ENCODE peak calls at places on chromosomes 4 and X, in ten cellular contexts. L is body of pancreas, T is tibial artery, P is PC-3, Q is pancreas, C is testis, K is neuronal stem cell, A is thoracic aorta, X is mucosa of descending colon, B is sigmoid colon. S is an unnamed sample.

GRCh38 chr4:77074961-77075855 is 581 bp downstream of the CCNI start:
- DNase-seq in L (peak; percentile 69), T (peak; percentile 80), P (peak; percentile 49), Q (peak; percentile 79), C (peak; percentile 73), K (peak; percentile 69), A (peak; percentile 36), X (peak; percentile 82), B (peak; percentile 87), S (peak; percentile 69)

GRCh38 chr4:37383579-37384229 is 139.2 kb downstream of the NWD2 start:
- DNase-seq in L (peak; percentile 26), T (no peak), P (peak; percentile 73), Q (no peak), C (peak; percentile 30), K (peak; percentile 53), A (no peak), X (no peak), B (no peak), S (no peak)

GRCh38 chrX:100648601-100649417 is 4.8 kb downstream of the SRPX2 start:
- DNase-seq in L (no peak), T (no peak), P (peak; percentile 57), Q (no peak), C (no peak), K (no peak), A (no peak), X (no peak), B (no peak), S (no peak)

GRCh38 chr4:183624548-183624947 is 34.4 kb downstream of the RWDD4 start:
- DNase-seq in L (no peak), T (no peak), P (no peak), Q (no peak), C (peak; percentile 6), K (no peak), A (no peak), X (no peak), B (no peak), S (no peak)

GRCh38 chr4:24328711-24329110 is 255.6 kb downstream of the DHX15 start:
- DNase-seq in L (no peak), T (no peak), P (no peak), Q (no peak), C (no peak), K (peak; percentile 65), A (no peak), X (no peak), B (no peak), S (no peak)

GRCh38 chr4:2794707-2795557 is 2.0 kb downstream of the SH3BP2 start:
- DNase-seq in L (peak; percentile 17), T (peak; percentile 73), P (no peak), Q (peak; percentile 59), C (peak; percentile 63), K (no peak), A (no peak), X (peak; percentile 40), B (peak; percentile 78), S (no peak)

GRCh38 chr4:97531351-97531750 is 611.9 kb downstream of the STPG2 start:
- DNase-seq in L (no peak), T (no peak), P (no peak), Q (no peak), C (no peak), K (no peak), A (no peak), X (no peak), B (no peak), S (no peak)

GRCh38 chr4:6612961-6613675 is 27.4 kb upstream of the MRFAP1 start:
- DNase-seq in L (no peak), T (no peak), P (no peak), Q (no peak), C (no peak), K (no peak), A (no peak), X (no peak), B (no peak), S (no peak)

GRCh38 chr4:173243321-173243720 is 74.7 kb downstream of the GALNT7 start:
- DNase-seq in L (no peak), T (no peak), P (peak; percentile 80), Q (no peak), C (no peak), K (no peak), A (no peak), X (no peak), B (no peak), S (no peak)

GRCh38 chr4:81426770-81427604 is 44.7 kb downstream of the RASGEF1B start:
- DNase-seq in L (no peak), T (no peak), P (no peak), Q (no peak), C (no peak), K (peak; percentile 31), A (no peak), X (no peak), B (no peak), S (no peak)

GRCh38 chr4:10168151-10168550 is 51.6 kb upstream of the WDR1 start:
- DNase-seq in L (no peak), T (no peak), P (no peak), Q (no peak), C (no peak), K (no peak), A (no peak), X (no peak), B (no peak), S (no peak)
- H3K4me1 ChIP-seq in L (peaks cover 8% of the 10 kb centered on the region), T (peaks cover 20% of the 10 kb centered on the region), P (no peaks in the 10 kb centered on the region), Q (no peaks in the 10 kb centered on the region), C (no peaks in the 10 kb centered on the region), K (peaks cover 2% of the 10 kb centered on the region), A (no peaks in the 10 kb centered on the region), X (peaks cover 8% of the 10 kb centered on the region), B (peaks cover 13% of the 10 kb centered on the region), S (no peaks in the 10 kb centered on the region)

GRCh38 chrX:148541461-148541983 is 41.1 kb downstream of the AFF2 start:
- DNase-seq in L (no peak), T (no peak), P (no peak), Q (no peak), C (no peak), K (no peak), A (no peak), X (no peak), B (no peak), S (no peak)
- H3K4me1 ChIP-seq in L (no peaks in the 10 kb centered on the region), T (no peaks in the 10 kb centered on the region), P (no peaks in the 10 kb centered on the region), Q (no peaks in the 10 kb centered on the region), C (no peaks in the 10 kb centered on the region), K (peaks cover 2% of the 10 kb centered on the region), A (no peaks in the 10 kb centered on the region), X (no peaks in the 10 kb centered on the region), B (no peaks in the 10 kb centered on the region), S (no peaks in the 10 kb centered on the region)

GRCh38 chr4:17562157-17562556 is 14.8 kb upstream of the LAP3 start:
- DNase-seq in L (no peak), T (no peak), P (peak; percentile 8), Q (no peak), C (peak; percentile 68), K (no peak), A (no peak), X (no peak), B (no peak), S (no peak)

GRCh38 chr4:17558941-17559708 is 17.9 kb upstream of the LAP3 start:
- DNase-seq in L (no peak), T (no peak), P (no peak), Q (no peak), C (no peak), K (no peak), A (no peak), X (no peak), B (no peak), S (no peak)

GRCh38 chr4:17559709-17560048 is 17.3 kb upstream of the LAP3 start:
- DNase-seq in L (no peak), T (no peak), P (no peak), Q (no peak), C (no peak), K (no peak), A (no peak), X (no peak), B (no peak), S (no peak)

GRCh38 chr4:17560065-17560673 is 16.8 kb upstream of the LAP3 start:
- DNase-seq in L (no peak), T (no peak), P (no peak), Q (no peak), C (no peak), K (no peak), A (no peak), X (no peak), B (no peak), S (no peak)

DNA sequence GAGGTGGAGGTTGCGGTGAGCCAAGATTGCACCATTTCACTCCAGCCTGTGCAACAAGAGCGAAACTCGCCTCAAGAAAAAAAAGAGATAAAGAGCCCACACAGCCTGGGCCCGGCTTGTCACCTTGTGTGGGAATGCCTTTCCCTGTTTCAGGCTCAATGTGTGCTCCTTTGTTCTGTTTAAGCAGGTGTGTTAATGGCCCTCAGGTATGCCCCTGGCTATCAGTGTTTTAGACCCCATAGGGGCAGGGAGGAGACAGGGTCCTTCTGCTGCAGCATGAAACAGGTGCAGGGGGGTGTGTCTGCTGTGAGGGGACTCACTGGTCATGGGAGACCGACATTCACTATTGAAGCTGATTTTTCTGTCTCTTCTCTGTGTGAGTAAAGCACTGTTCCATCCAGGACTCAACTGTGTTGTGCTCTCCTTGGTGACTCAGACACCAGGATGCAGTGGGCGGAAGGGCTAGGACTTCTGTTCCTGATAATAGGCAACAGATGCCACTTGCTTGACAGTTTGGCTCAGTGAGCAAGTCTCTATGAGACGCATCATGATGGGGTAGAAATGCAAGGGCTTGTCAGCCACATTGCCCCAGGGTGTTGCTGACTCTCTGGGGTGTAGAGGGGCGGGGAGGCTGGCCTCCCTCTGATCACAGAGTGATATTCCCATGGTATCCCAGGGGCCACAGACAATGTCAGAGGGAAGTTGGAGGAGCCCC is 15.6 kb upstream of the LAP3 start:
- DNase-seq in L (no peak), T (no peak), P (peak; percentile 30), Q (no peak), C (no peak), K (no peak), A (no peak), X (no peak), B (no peak), S (no peak)
- H3K4me1 ChIP-seq in L (no peaks in the 10 kb centered on the region), T (no peaks in the 10 kb centered on the region), P (peaks cover 7% of the 10 kb centered on the region), Q (no peaks in the 10 kb centered on the region), C (no peaks in the 10 kb centered on the region), K (no peaks in the 10 kb centered on the region), A (no peaks in the 10 kb centered on the region), X (no peaks in the 10 kb centered on the region), B (no peaks in the 10 kb centered on the region), S (no peaks in the 10 kb centered on the region)

GRCh38 chrX:153568612-153569011 is 30.3 kb downstream of the CCNQ start:
- DNase-seq in L (no peak), T (no peak), P (peak; percentile 13), Q (no peak), C (no peak), K (no peak), A (no peak), X (no peak), B (no peak), S (no peak)

GRCh38 chrX:153571159-153571908 is 27.6 kb downstream of the CCNQ start:
- DNase-seq in L (no peak), T (no peak), P (no peak), Q (no peak), C (no peak), K (no peak), A (no peak), X (no peak), B (no peak), S (no peak)

GRCh38 chrX:153572601-153573000 is 26.3 kb downstream of the CCNQ start:
- DNase-seq in L (no peak), T (no peak), P (no peak), Q (no peak), C (no peak), K (no peak), A (no peak), X (no peak), B (no peak), S (no peak)

GRCh38 chrX:153565996-153566580 is 32.9 kb downstream of the CCNQ start:
- DNase-seq in L (no peak), T (no peak), P (no peak), Q (no peak), C (no peak), K (no peak), A (no peak), X (no peak), B (no peak), S (no peak)

GRCh38 chrX:153569475-153569874 is 29.5 kb downstream of the CCNQ start:
- DNase-seq in L (no peak), T (no peak), P (no peak), Q (no peak), C (no peak), K (no peak), A (no peak), X (no peak), B (no peak), S (no peak)
- H3K4me1 ChIP-seq in L (no peaks in the 10 kb centered on the region), T (no peaks in the 10 kb centered on the region), P (no peaks in the 10 kb centered on the region), Q (no peaks in the 10 kb centered on the region), C (no peaks in the 10 kb centered on the region), K (peaks cover 2% of the 10 kb centered on the region), A (no peaks in the 10 kb centered on the region), X (no peaks in the 10 kb centered on the region), B (no peaks in the 10 kb centered on the region), S (no peaks in the 10 kb centered on the region)

S was measured in CD8-positive, alpha-beta memory T cell.